ENCODE peak calls at places on chromosome 3, in eight cellular contexts. K is psoas muscle, V is A549, B is pancreas, M is hepatocyte, L is fibroblast of pulmonary artery, H is GM06990, Q is mucosa of descending colon. S is an unnamed sample.

GRCh38 chr3:38721207-38721772 is 71.8 kb upstream of the SCN5A start:
- DNase-seq in K (no peak), V (no peak), B (no peak), M (no peak), L (no peak), H (no peak), Q (no peak), S (no peak)

GRCh38 chr3:175270199-175270837 is 411.2 kb downstream of the NAALADL2 start:
- DNase-seq in K (no peak), V (no peak), B (no peak), M (peak), L (peak), H (no peak), Q (no peak), S (no peak)

GRCh38 chr3:53941174-53941573 is 49.5 kb upstream of the SELENOK start:
- DNase-seq in K (no peak), V (peak), B (no peak), M (no peak), L (peak), H (no peak), Q (no peak), S (no peak)

GRCh38 chr3:36993326-36994283 is at the start of gene MLH1:
- DNase-seq in K (peak), V (peak), B (peak), M (peak), L (peak), H (peak), Q (peak), S (peak)

GRCh38 chr3:9416139-9416780 is 18.8 kb downstream of the SETD5 start:
- DNase-seq in K (no peak), V (peak), B (no peak), M (no peak), L (no peak), H (no peak), Q (no peak), S (no peak)

GRCh38 chr3:135762188-135762853 is 203.2 kb upstream of the PPP2R3A start:
- DNase-seq in K (no peak), V (no peak), B (no peak), M (peak), L (no peak), H (no peak), Q (no peak), S (no peak)

GRCh38 chr3:157626817-157627216 is 123.6 kb upstream of the VEPH1 start:
- DNase-seq in K (no peak), V (no peak), B (no peak), M (no peak), L (no peak), H (no peak), Q (no peak), S (no peak)

GRCh38 chr3:187946981-187947380 is 201.7 kb upstream of the BCL6 start:
- DNase-seq in K (no peak), V (no peak), B (no peak), M (no peak), L (no peak), H (no peak), Q (no peak), S (no peak)

GRCh38 chr3:134085034-134085775 is 55.5 kb upstream of the SLCO2A1 start:
- DNase-seq in K (no peak), V (no peak), B (no peak), M (no peak), L (no peak), H (no peak), Q (no peak), S (no peak)

GRCh38 chr3:163935411-163935810 is 1142.9 kb downstream of the SI start:
- DNase-seq in K (no peak), V (no peak), B (no peak), M (no peak), L (no peak), H (no peak), Q (no peak), S (no peak)

GRCh38 chr3:73086071-73086494 is 24.6 kb downstream of the EBLN2 start:
- DNase-seq in K (no peak), V (peak), B (peak), M (peak), L (peak), H (no peak), Q (peak), S (no peak)

GRCh38 chr3:166456291-166456690 is 619.1 kb upstream of the BCHE start:
- DNase-seq in K (no peak), V (no peak), B (no peak), M (no peak), L (no peak), H (no peak), Q (no peak), S (no peak)

GRCh38 chr3:7382293-7383033 is 521.5 kb downstream of the GRM7 start:
- DNase-seq in K (no peak), V (peak), B (no peak), M (peak), L (peak), H (no peak), Q (peak), S (no peak)

GRCh38 chr3:13420817-13421755 is 964 bp upstream of the NUP210 start:
- DNase-seq in K (peak), V (no peak), B (no peak), M (no peak), L (no peak), H (peak), Q (peak), S (peak)

DNA sequence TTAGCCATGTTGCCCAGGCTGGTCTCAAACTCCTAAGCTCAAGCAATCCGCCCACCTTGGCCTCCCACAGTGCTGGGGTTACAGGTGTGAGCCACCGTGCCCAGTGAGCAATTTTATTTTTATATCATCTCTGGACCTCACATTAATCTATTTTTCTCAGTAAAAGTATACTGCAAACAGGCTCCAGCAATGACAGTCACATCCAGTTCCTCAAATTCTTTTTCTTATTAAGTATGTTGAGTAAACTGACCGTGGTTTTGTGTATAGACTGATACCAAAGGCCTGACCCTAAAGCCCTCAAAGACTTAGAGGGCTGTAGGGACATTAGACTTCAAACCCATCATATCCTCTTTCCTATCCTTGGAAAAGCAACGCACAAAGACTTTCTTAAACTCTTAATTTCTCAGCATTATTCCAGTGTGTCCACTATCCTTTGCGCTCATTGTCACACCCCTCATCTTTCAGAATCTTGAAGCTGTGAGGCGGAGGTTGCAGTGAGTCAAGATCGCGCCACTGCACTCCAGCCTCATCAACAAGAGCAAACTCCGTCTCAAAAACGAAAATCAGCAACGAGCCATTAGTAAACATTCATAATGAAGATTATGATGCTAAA is 2.0 kb downstream of the NGLY1 start:
- DNase-seq in K (no peak), V (no peak), B (no peak), M (no peak), L (no peak), H (no peak), Q (no peak), S (no peak)
- H3K4me3 ChIP-seq in K (peak), V (no peak), B (no peak), M (no peak), L (no peak), H (peak), Q (no peak), S (peak)

DNA sequence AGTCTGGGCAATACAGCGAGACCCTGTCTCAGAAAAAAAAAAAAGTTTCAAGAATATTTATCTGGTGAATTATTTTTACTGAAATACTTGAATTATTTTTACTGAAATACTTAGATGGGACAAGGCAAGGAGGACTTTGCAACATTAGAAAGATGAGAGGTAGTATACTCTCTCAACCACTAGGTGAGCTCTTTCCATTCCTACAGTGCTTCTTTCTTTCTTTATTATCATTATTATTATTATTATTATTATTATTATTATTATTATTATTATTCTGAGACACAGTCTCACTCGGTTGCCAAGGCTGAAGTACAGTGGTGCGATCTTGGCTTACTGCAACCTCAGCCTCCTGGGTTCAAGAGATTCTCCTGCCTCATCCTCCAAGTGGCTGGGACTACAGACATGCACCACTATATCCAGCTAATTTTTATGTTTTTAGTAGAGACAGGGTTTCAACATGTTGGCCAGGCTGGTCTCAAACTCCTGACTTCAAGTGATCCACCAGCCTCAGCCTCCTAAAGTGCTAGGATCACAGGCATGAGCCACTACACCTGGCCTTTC is 468.8 kb downstream of the MAGI1 start:
- DNase-seq in K (no peak), V (no peak), B (no peak), M (no peak), L (no peak), H (no peak), Q (no peak), S (no peak)
- TF ChIP-seq CTCF in K (no peak), V (no peak), B (no peak), M (peak), L (peak), H (no peak), Q (no peak), S (no peak)

GRCh38 chr3:45387171-45387570 is 1.2 kb upstream of the LARS2 start:
- DNase-seq in K (no peak), V (no peak), B (no peak), M (no peak), L (no peak), H (no peak), Q (no peak), S (no peak)

DNA sequence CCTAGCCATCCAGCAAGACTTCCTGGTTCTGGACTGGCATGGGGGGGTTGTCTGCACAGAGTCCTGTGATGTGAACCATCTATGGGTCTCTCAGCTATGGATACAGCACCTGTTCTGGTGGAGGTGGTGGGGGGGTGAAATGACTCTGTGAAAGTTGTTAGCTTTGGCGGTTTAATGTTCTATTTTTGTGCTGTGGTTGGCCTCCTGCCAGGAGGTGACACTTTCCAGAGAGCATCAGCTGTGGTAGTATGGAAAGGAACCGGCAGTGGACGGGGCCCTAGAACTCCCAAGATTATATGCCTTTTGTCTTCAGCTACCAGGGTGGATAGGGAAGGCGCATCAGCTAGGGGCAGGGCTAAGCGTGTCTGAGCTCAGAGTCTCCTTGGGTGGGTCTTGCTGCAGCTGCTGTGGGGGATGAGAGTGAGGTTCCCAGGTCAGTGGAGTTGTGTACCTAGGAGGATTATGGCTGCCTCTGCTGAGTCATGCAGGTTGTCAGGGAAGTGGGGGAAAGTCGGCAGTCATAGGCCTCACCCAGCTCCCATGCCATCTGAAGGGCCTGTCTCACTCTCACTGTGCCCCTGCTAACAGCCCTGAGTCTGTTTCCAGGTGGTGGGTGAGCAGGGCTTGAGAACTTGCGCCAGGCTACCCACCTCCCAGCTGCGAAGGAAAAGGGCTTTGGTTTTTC is 7.1 kb upstream of the LARS2 start:
- DNase-seq in K (no peak), V (no peak), B (no peak), M (peak), L (no peak), H (no peak), Q (peak), S (no peak)
- H3K4me3 ChIP-seq in K (no peak), V (no peak), B (no peak), M (no peak), L (no peak), H (no peak), Q (no peak), S (no peak)

GRCh38 chr3:70747847-70748246 is 435.4 kb upstream of the MDFIC2 start:
- DNase-seq in K (no peak), V (no peak), B (no peak), M (no peak), L (no peak), H (no peak), Q (no peak), S (no peak)
- TF ChIP-seq CTCF in K (no peak), V (no peak), B (no peak), M (no peak), L (no peak), H (no peak), Q (no peak), S (no peak)

S was measured in left lung.